ENCODE peak calls at places on chromosome 14, in four cellular contexts. N, T, K and S are unnamed samples.

GRCh38 chr14:37466623-37467088 is 128.4 kb downstream of the FOXA1 start:
- DNase-seq in N (no peak), T (no peak), K (no peak), S (no peak)

GRCh38 chr14:52840916-52841315 is 49.5 kb upstream of the GNPNAT1 start:
- DNase-seq in N (no peak), T (no peak), K (no peak), S (peak; percentile 72)

GRCh38 chr14:77024171-77024627 is 4.3 kb downstream of the IRF2BPL start:
- DNase-seq in N (no peak), T (peak; percentile 65), K (peak; percentile 95), S (peak; percentile 33)

GRCh38 chr14:54002653-54003052 is 46.0 kb upstream of the BMP4 start:
- DNase-seq in N (no peak), T (no peak), K (no peak), S (peak; percentile 48)

GRCh38 chr14:80681651-80682050 is 259.9 kb downstream of the CEP128 start:
- DNase-seq in N (no peak), T (no peak), K (no peak), S (no peak)

GRCh38 chr14:50542941-50543418 is 10.6 kb upstream of the MAP4K5 start:
- DNase-seq in N (no peak), T (peak; percentile 45), K (peak; percentile 47), S (peak; percentile 61)

GRCh38 chr14:75069811-75070145 is 337 bp downstream of the ZC2HC1C start:
- DNase-seq in N (no peak), T (no peak), K (peak; percentile 20), S (no peak)

GRCh38 chr14:58873228-58873953 is 235.6 kb downstream of the DACT1 start:
- DNase-seq in N (no peak), T (no peak), K (no peak), S (no peak)

GRCh38 chr14:106044949-106045596 is 518.7 kb downstream of the TMEM121 start:
- DNase-seq in N (peak; percentile 77), T (peak; percentile 85), K (no peak), S (no peak)

GRCh38 chr14:74309125-74309654 is 6.5 kb upstream of the ABCD4 start:
- DNase-seq in N (no peak), T (no peak), K (no peak), S (no peak)

GRCh38 chr14:98494582-98494981 is 777.4 kb downstream of the BCL11B start:
- DNase-seq in N (no peak), T (peak; percentile 5), K (no peak), S (peak; percentile 14)

GRCh38 chr14:89618309-89618708 is 201.3 kb upstream of the FOXN3 start:
- DNase-seq in N (no peak), T (no peak), K (peak; percentile 14), S (peak; percentile 44)

GRCh38 chr14:57390806-57391562 is 598 bp downstream of the NAA30 start:
- DNase-seq in N (no peak), T (peak; percentile 17), K (peak; percentile 11), S (peak; percentile 63)

GRCh38 chr14:53411110-53411509 is 258.0 kb upstream of the DDHD1 start:
- DNase-seq in N (no peak), T (no peak), K (no peak), S (peak; percentile 48)